ENCODE peak calls at places on chromosomes 12 and 14, in eight cellular contexts. M, K, J, A, C, G, H and B are unnamed samples.

GRCh38 chr14:27727371-27727770 is 1039.2 kb upstream of the FOXG1 start:
- DNase-seq in M (no peak), K (no peak), J (no peak), A (no peak), C (no peak), G (no peak), H (no peak), B (no peak)

GRCh38 chr12:74415633-74416032 is 122.0 kb upstream of the ATXN7L3B start:
- DNase-seq in M (no peak), K (no peak), J (no peak), A (no peak), C (no peak), G (peak), H (no peak), B (no peak)

GRCh38 chr14:57611555-57612075 is 118.0 kb upstream of the CCDC198 start:
- DNase-seq in M (no peak), K (no peak), J (no peak), A (no peak), C (no peak), G (no peak), H (no peak), B (peak)

GRCh38 chr12:14868916-14869315 is 16.7 kb downstream of the MGP start:
- DNase-seq in M (no peak), K (no peak), J (no peak), A (no peak), C (no peak), G (no peak), H (no peak), B (no peak)

GRCh38 chr14:53526190-53526589 is 373.1 kb upstream of the DDHD1 start:
- DNase-seq in M (no peak), K (no peak), J (no peak), A (no peak), C (no peak), G (no peak), H (no peak), B (no peak)

GRCh38 chr12:130838284-130838950 is 633 bp downstream of the STX2 start:
- DNase-seq in M (no peak), K (peak), J (peak), A (peak), C (no peak), G (no peak), H (peak), B (no peak)

GRCh38 chr14:54877703-54878021 is 25.0 kb downstream of the GCH1 start:
- DNase-seq in M (no peak), K (no peak), J (no peak), A (no peak), C (no peak), G (no peak), H (no peak), B (no peak)

GRCh38 chr12:106051853-106052531 is 86.8 kb downstream of the NUAK1 start:
- DNase-seq in M (no peak), K (no peak), J (no peak), A (no peak), C (no peak), G (no peak), H (no peak), B (no peak)

GRCh38 chr14:58288106-58288792 is 10.1 kb upstream of the ARID4A start:
- DNase-seq in M (no peak), K (no peak), J (no peak), A (no peak), C (no peak), G (no peak), H (no peak), B (no peak)

GRCh38 chr12:53758081-53758769 is 6.4 kb upstream of the CISTR start:
- DNase-seq in M (no peak), K (no peak), J (no peak), A (no peak), C (no peak), G (no peak), H (no peak), B (no peak)

GRCh38 chr12:22544038-22544979 is at the start of gene C2CD5:
- DNase-seq in M (peak), K (peak), J (peak), A (peak), C (peak), G (peak), H (peak), B (peak)

GRCh38 chr14:61452452-61452851 is 131.1 kb downstream of the PRKCH start:
- DNase-seq in M (no peak), K (no peak), J (no peak), A (no peak), C (no peak), G (no peak), H (no peak), B (no peak)

DNA sequence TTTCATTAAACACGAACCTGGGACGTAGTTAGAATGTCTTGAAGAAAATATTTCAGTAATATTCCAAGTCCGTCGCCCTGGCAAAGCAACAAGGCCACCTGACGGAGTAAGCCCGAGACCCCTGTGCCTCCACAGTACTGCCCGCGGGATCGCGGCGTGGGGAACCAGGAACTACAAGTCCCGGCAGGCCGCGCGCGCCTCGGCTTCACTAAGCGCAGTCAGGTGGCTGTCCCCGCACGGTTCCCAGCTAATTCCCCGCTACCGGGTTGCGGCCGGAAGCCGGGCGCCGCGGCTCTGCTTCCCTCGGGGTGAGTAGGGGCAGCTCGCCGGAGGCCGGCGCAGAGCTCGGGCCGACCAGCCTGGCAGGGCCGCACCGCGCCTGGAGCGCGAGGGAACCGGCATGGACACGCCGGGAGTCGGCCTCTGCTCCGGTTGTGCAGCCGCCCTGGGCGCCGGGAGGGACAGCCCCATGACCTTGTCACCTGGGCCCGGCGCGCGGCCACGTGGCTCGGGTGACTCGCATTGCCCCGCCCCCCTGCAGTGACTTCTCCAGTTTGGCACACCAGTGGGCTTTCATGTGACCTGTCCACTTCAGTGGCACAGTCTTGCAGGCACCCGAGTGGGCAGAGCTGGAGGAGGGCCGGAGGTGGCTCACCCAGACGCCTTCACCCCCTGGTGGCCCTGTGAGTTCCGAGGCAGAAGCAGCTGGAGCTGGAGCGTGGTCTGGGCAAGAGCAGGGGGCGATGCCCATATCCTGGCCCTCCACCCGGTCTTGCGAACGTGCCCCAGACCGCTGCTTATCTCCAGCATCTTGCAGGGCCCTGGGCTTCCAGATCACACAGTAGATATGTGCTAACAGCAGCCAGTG is at the start of gene ADCK1:
- DNase-seq in M (peak), K (peak), J (peak), A (peak), C (peak), G (peak), H (peak), B (peak)
- TF ChIP-seq CTCF in M (peak), K (no peak), J (peak), A (no peak), C (peak), G (peak), H (no peak), B (peak)

DNA sequence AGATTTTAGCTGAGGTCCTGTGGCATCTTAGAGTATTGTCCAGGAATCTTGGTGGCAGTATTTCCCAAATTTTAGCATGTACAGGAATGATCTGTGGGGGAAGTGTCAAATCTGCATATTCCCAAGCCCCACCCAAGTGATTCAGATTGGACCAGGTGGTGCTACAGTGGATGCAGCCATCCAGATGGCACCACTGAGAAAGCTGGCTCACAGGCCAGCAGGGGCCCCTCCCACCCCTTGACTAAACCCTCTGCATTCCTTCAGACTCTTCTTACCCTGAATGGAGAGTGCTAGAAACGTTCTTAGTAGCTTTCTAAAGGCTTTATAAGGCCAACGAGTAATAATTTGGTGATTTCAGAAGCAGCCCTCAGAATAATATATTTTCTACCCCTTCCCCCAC is 255.2 kb downstream of the NRXN3 start:
- DNase-seq in M (no peak), K (no peak), J (no peak), A (no peak), C (peak), G (no peak), H (no peak), B (no peak)
- TF ChIP-seq CTCF in M (no peak), K (no peak), J (no peak), A (no peak), C (no peak), G (no peak), H (no peak), B (no peak)

DNA sequence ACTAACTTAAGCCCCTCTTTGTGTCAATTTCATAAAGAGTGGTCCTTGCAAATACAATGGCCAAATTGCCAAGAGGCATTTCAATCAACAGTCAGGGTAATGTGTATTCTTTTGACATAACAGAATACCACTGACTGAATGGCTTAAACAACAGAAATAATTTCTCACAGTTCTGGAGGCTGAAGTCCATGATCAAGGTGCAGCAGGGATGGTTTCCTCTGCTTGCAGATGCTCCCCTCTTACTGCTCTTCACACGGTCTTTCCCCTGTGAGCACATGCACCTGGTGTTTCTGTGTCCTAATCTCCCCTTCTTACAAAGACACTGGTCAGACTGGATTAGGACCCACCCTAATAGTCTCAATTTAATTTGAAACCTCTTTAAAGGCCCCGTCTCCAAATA is 31.9 kb downstream of the FGFR1OP2 start:
- DNase-seq in M (no peak), K (no peak), J (no peak), A (no peak), C (no peak), G (no peak), H (no peak), B (no peak)
- TF ChIP-seq CTCF in M (no peak), K (no peak), J (no peak), A (no peak), C (no peak), G (no peak), H (no peak), B (no peak)

DNA sequence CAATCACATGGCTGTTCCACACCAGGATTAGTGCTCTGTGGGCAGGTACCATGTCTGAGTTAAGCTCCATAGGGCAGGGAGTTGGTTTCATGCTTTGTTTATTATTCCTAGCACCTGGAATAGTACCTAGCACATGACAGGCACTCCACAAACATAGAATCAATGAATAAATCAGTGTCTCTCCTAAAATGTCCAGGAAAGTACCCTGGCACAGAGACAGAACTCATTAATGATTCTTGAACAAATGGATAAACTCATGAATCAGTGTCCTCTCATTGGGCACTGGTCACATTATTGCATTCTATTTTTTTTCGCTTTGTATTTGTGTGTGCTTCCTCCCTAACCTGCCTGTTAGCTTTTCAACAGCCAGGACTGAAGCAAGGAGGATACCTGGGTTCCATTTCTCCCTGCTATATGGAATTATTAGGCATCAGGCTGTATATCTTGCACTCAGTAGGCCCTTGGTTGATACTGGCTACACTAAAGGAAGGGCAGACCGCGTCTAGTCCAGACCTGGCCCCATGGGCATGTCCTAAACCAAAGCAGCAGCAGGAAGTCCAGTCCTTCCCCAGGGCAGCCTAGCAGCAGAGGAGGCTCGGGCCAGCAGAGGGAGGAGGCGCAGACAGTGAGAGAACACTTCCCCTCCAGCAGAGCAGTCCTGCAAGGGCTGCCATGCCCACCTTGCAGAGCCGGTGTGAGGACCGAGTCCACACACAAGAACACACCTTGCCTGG is 18.4 kb downstream of the HDAC7 start:
- DNase-seq in M (no peak), K (no peak), J (no peak), A (no peak), C (no peak), G (no peak), H (no peak), B (peak)
- TF ChIP-seq CTCF in M (no peak), K (no peak), J (no peak), A (no peak), C (peak), G (no peak), H (no peak), B (peak)